ENCODE peak calls at places on chromosomes 7 and 10, in seven cellular contexts. W is CD8-positive, alpha-beta T cell; A is Panc1; M is IMR-90; Y is lower leg skin; R is ovary; V is AG09309. Z is an unnamed sample.

GRCh38 chr7:8065356-8065813 is 96.8 kb downstream of the GLCCI1 start:
- DNase-seq in M (peak; percentile 88), A (no peak), Y (no peak), R (no peak), V (peak; percentile 86), W (no peak), Z (no peak)

GRCh38 chr10:103929396-103929921 is 11.5 kb upstream of the STN1 start:
- DNase-seq in W (no peak), V (no peak), Y (no peak), M (no peak), A (no peak), R (no peak), Z (no peak)

GRCh38 chr7:98276241-98276761 is 5.2 kb upstream of the BRI3 start:
- DNase-seq in W (no peak), V (peak; percentile 66), R (no peak), A (no peak), Y (no peak), M (peak; percentile 67), Z (no peak)

GRCh38 chr10:16271571-16271970 is 165.2 kb upstream of the PTER start:
- DNase-seq in R (no peak), Y (no peak), M (no peak), A (no peak), V (no peak), W (no peak), Z (no peak)

GRCh38 chr10:121702351-121703320 is 104.4 kb upstream of the FGFR2 start:
- DNase-seq in W (no peak), V (peak; percentile 46), M (peak; percentile 29), A (no peak), Y (no peak), R (no peak), Z (no peak)

GRCh38 chr10:95755511-95756004 is 405 bp upstream of the ENTPD1 start:
- DNase-seq in W (no peak), V (no peak), Y (no peak), M (no peak), A (no peak), R (no peak), Z (peak; percentile 9)

GRCh38 chr7:47806701-47807103 is 141.6 kb downstream of the PKD1L1 start:
- DNase-seq in V (no peak), M (no peak), A (no peak), R (peak; percentile 76), Y (peak; percentile 75), W (no peak), Z (no peak)

GRCh38 chr7:48183370-48183743 is 12.1 kb downstream of the ABCA13 start:
- DNase-seq in Y (no peak), A (no peak), R (no peak), M (no peak), W (no peak), V (peak; percentile 28), Z (no peak)

GRCh38 chr7:17233643-17234397 is 64.6 kb upstream of the AHR start:
- DNase-seq in V (no peak), M (no peak), W (peak; percentile 41), Y (no peak), R (no peak), A (peak; percentile 39), Z (no peak)

GRCh38 chr7:111788426-111788825 is 226.1 kb upstream of the IMMP2L start:
- DNase-seq in V (no peak), R (no peak), A (no peak), M (peak; percentile 61), Y (no peak), W (no peak), Z (no peak)

GRCh38 chr10:13347235-13348156 is 597 bp downstream of the SEPHS1 start:
- DNase-seq in V (no peak), W (peak; percentile 76), M (peak; percentile 70), Y (peak; percentile 95), R (peak; percentile 91), A (no peak), Z (no peak)

GRCh38 chr7:141430426-141431142 is 120.6 kb upstream of the AGK start:
- DNase-seq in V (no peak), A (no peak), Y (no peak), W (no peak), M (no peak), R (no peak), Z (no peak)

DNA sequence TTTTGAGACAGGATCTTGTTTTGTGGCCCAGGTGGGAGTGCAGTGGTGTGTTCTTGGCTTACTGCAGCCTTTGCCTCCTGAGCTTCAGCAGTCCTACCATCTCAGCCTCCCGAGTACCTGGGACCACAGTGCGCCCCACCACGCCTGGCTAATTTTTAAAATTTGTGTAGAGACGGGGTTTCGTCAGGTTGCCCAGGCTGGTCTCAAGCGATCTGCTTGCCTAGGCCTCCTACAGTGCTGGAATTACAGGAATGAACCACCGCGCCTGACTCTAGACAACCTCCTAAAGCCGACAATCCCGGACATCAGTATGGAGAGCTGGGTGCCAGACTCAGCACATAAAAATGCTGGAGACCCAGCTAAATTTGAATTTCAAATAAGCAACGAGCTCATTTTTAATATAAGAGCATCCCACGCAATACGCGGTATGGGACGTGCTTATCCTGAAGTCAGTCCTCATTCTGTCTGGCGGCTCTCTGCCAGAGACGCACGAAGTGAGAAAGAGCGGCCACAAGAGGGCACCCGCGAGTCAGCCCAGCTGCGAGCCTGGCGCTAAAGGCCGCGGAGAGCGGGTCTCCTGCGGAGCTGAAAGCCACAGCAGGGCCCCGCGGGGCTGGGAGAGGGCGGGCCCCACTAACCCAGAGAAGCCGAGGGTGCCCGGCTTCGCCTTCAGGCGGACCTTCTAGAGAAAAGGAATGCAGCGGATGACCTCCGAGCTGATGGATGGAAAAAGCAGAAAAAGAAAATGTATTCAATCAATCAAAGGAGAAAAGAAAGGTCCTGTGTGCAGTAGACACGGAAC is 7.1 kb downstream of the CALY start:
- DNase-seq in Y (peak; percentile 96), M (peak; percentile 84), R (peak; percentile 92), V (peak; percentile 31), A (no peak), W (peak; percentile 94), Z (no peak)
- H3K4me3 ChIP-seq in Y (no peak overlapping the region), M (peak overlapping the region; percentile 19), R (peak overlapping the region; percentile 14), V (peak overlapping the region; percentile 26), A (peak overlapping the region; percentile 12), W (peak overlapping the region; percentile 4), Z (peak overlapping the region; percentile 46)

GRCh38 chr7:55895021-55895420 is 7.8 kb downstream of the ZNF713 start:
- DNase-seq in R (no peak), Y (no peak), V (no peak), M (no peak), A (no peak), W (no peak), Z (no peak)
- H3K4me3 ChIP-seq in R (no peak overlapping the region), Y (no peak overlapping the region), V (no peak overlapping the region), M (no peak overlapping the region), A (no peak overlapping the region), W (no peak overlapping the region), Z (no peak overlapping the region)

DNA sequence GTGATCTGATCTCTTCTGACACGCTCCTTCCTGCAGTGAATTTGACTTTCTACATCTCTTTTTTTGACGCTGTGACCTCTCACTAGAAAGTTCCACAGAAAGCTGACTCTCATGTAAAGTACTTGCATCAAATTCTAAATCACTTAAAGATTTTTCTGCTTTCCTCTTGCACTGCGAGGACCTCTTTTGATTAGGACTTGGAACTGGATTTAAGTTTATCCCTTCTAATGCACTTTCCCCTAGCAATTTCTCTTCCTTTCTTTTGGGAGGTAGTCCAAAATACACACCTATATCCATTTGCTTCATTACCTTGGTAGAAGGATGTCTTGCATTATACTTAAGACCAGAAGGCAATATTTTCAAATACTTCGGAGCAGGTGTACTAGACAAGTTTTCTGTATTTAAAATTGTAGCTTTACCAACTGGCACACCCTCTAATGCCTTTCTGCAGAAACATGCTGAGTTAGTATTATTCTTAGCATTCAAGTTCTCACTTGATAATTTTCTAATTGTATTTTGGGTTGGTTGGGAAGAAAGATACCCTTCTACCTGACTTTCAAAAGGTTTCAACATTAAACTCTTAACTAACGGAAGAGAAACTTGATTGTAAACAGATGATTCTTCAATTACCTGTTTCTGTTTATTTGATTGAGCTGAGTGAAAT is 4.6 kb downstream of the DCLRE1A start:
- DNase-seq in M (no peak), Y (no peak), W (no peak), A (no peak), V (no peak), R (no peak), Z (no peak)
- H3K4me3 ChIP-seq in M (no peak overlapping the region), Y (no peak overlapping the region), W (no peak overlapping the region), A (no peak overlapping the region), V (no peak overlapping the region), R (no peak overlapping the region), Z (no peak overlapping the region)

GRCh38 chr7:1678070-1678543 is 8.0 kb downstream of the ELFN1 start:
- DNase-seq in W (no peak), V (no peak), Y (peak; percentile 70), M (no peak), R (no peak), A (no peak), Z (no peak)
- H3K4me3 ChIP-seq in W (no peak overlapping the region), V (no peak overlapping the region), Y (no peak overlapping the region), M (no peak overlapping the region), R (no peak overlapping the region), A (no peak overlapping the region), Z (no peak overlapping the region)

GRCh38 chr10:73494213-73494612 is 1.6 kb downstream of the PPP3CB start:
- DNase-seq in V (no peak), W (no peak), R (no peak), A (no peak), Y (no peak), M (no peak), Z (no peak)
- H3K4me3 ChIP-seq in V (peak overlapping the region; percentile 19), W (no peak overlapping the region), R (peak overlapping the region; percentile 56), A (peak overlapping the region; percentile 88), Y (no peak overlapping the region), M (peak overlapping the region; percentile 4), Z (peak overlapping the region; percentile 83)

DNA sequence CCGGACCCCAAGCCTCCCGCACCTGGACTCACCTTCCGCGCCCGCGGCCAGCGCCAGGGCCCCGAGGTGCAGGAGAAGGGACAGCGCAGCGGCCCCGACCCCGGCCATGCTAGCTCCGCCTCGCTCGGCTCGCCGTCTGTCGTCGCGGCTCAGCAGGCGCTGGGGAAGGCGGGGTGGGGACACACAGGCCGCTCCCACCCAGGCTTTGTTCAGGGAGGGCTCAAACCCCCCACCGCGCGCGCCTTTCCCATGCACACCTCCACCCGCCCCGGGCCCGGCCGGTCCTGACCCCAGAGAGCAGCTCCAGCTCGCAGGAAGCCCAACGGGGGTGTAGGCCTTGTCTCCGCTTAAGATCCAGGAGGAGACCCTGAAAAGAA is at the start of gene KCP:
- DNase-seq in W (no peak), R (no peak), M (no peak), A (no peak), Y (peak; percentile 76), V (no peak), Z (no peak)
- H3K4me3 ChIP-seq in W (no peak within 1 kb of the TSS), R (no peak within 1 kb of the TSS), M (peak within 1 kb of the TSS; percentile 9), A (no peak within 1 kb of the TSS), Y (no peak within 1 kb of the TSS), V (peak within 1 kb of the TSS; percentile 44), Z (peak within 1 kb of the TSS; percentile 63)

DNA sequence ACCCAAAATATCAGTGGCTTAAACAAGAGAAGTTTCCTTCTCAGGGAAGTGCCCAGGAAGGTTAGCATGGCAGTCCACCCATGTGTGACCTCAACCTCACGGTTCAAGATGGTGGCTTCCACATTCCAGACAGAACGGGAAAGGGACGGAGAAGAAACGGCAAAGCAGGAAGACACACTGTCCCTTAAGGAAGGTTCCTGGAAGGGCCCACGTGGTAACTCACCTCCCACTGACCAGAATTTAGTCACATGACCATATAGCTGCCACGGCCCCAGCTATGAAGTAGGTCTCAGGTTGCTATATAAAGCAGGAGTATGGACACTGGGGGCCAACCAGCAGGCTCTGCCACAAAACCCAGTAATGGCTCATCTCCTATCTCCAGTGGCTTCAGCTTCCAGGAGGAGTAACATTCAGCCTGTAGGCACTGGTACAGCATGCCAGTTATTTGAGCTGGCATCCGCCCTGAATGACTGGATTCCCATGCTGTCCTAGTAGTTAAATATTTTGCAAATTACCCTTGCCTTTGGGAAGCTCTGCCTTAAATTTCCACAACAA is 278.5 kb upstream of the KLF14 start:
- DNase-seq in V (no peak), W (no peak), M (no peak), R (no peak), A (no peak), Y (no peak), Z (no peak)
- H3K4me3 ChIP-seq in V (no peak overlapping the region), W (no peak overlapping the region), M (no peak overlapping the region), R (no peak overlapping the region), A (no peak overlapping the region), Y (no peak overlapping the region), Z (peak overlapping the region; percentile 4)

Z was measured in epithelial cell of proximal tubule.